ENCODE peak calls at places on chromosomes 11 and 22, in four cellular contexts. W is GM13977, Q is right atrium auricular region, M is heart left ventricle. A is an unnamed sample.

GRCh38 chr22:50304528-50305392 is 2.7 kb downstream of the PLXNB2 start:
- DNase-seq in W (no peak), Q (no peak), M (peak; percentile 55), A (no peak)

GRCh38 chr11:65547446-65548125 is 10.6 kb downstream of the LTBP3 start:
- DNase-seq in W (no peak), Q (no peak), M (no peak), A (no peak)

GRCh38 chr22:22410677-22411076 is 97.9 kb downstream of the ZNF280B start:
- DNase-seq in W (no peak), Q (no peak), M (no peak), A (no peak)

GRCh38 chr11:113261709-113262475 is 52.5 kb upstream of the TTC12 start:
- DNase-seq in W (no peak), Q (no peak), M (no peak), A (peak; percentile 39)

GRCh38 chr11:71066311-71066710 is 186.1 kb downstream of the SHANK2 start:
- DNase-seq in W (no peak), Q (no peak), M (no peak), A (no peak)

GRCh38 chr11:66619080-66619554 is 2.7 kb downstream of the RBM14 start:
- DNase-seq in W (no peak), Q (no peak), M (no peak), A (peak; percentile 85)

GRCh38 chr22:37172266-37173245 is 15.5 kb downstream of the C1QTNF6 start:
- DNase-seq in W (no peak), Q (no peak), M (no peak), A (no peak)

GRCh38 chr22:17477401-17477833 is 85.9 kb upstream of the SLC25A18 start:
- DNase-seq in W (no peak), Q (peak; percentile 67), M (peak; percentile 40), A (peak; percentile 40)

GRCh38 chr11:19827399-19828135 is 114.9 kb downstream of the NAV2 start:
- DNase-seq in W (no peak), Q (no peak), M (no peak), A (no peak)

GRCh38 chr22:33747576-33748180 is 172.6 kb downstream of the LARGE1 start:
- DNase-seq in W (no peak), Q (no peak), M (no peak), A (no peak)

GRCh38 chr11:125428486-125429173 is 67.4 kb downstream of the FEZ1 start:
- DNase-seq in W (no peak), Q (no peak), M (no peak), A (no peak)

GRCh38 chr22:37496651-37497599 is 10.7 kb upstream of the MFNG start:
- DNase-seq in W (no peak), Q (no peak), M (no peak), A (peak; percentile 90)

GRCh38 chr11:6351782-6352181 is 31.5 kb upstream of the CAVIN3 start:
- DNase-seq in W (no peak), Q (no peak), M (no peak), A (no peak)

GRCh38 chr11:3823303-3823702 is 14.9 kb downstream of the PGAP2 start:
- DNase-seq in W (no peak), Q (no peak), M (no peak), A (peak; percentile 84)

GRCh38 chr11:73308003-73308962 is at the start of gene ARHGEF17:
- DNase-seq in W (peak; percentile 84), Q (no peak), M (peak; percentile 87), A (peak; percentile 86)

GRCh38 chr22:37905534-37906363 is at the start of gene MICALL1:
- DNase-seq in W (peak; percentile 97), Q (peak; percentile 59), M (peak; percentile 79), A (peak; percentile 73)

GRCh38 chr11:59206635-59207034 is 6.1 kb downstream of the MPEG1 start:
- DNase-seq in W (no peak), Q (no peak), M (peak; percentile 32), A (peak; percentile 58)

GRCh38 chr22:48204296-48204695 is 1441.8 kb downstream of the TBC1D22A start:
- DNase-seq in W (no peak), Q (no peak), M (no peak), A (no peak)

GRCh38 chr11:58905141-58905715 is 34.1 kb upstream of the GLYATL1 start:
- DNase-seq in W (no peak), Q (peak; percentile 68), M (peak; percentile 20), A (peak; percentile 35)

GRCh38 chr11:12499071-12499470 is 121.7 kb downstream of the PARVA start:
- DNase-seq in W (no peak), Q (no peak), M (no peak), A (no peak)

GRCh38 chr11:16936643-16937042 is 77.6 kb downstream of the PLEKHA7 start:
- DNase-seq in W (no peak), Q (no peak), M (peak; percentile 44), A (no peak)
- TF ChIP-seq CTCF in W (no peak), Q (no peak), M (no peak), A (no peak)

GRCh38 chr11:34790620-34791019 is 125.6 kb downstream of the APIP start:
- DNase-seq in W (no peak), Q (no peak), M (no peak), A (peak; percentile 24)
- TF ChIP-seq CTCF in W (no peak), Q (no peak), M (no peak), A (peak; percentile 43)

DNA sequence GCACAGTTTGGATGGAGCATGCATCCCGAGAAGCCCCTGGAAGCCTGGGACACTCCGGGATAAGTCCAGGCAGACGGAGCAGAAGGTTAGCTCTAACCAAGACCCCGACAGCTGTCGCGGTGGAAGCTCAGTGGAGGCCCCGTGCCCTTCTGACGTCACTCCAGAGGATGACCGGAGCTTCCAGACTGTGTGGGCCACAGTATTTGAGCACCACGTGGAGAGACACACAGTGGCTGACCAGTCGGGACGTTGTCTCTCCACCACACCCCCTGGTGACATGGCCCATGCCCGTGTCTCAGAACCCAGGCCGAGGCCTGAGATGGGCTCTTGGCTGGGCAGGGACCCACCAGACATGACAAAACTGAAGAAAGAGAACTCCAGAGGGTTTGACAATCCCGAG is 86.3 kb downstream of the KIAA1671 start:
- DNase-seq in W (no peak), Q (no peak), M (no peak), A (no peak)
- TF ChIP-seq CTCF in W (no peak), Q (no peak), M (no peak), A (no peak)

GRCh38 chr11:17405232-17406005 is 17.0 kb upstream of the KCNJ11 start:
- DNase-seq in W (no peak), Q (peak; percentile 77), M (peak; percentile 72), A (peak; percentile 62)
- TF ChIP-seq CTCF in W (no peak), Q (peak; percentile 42), M (peak; percentile 23), A (peak; percentile 28)

DNA sequence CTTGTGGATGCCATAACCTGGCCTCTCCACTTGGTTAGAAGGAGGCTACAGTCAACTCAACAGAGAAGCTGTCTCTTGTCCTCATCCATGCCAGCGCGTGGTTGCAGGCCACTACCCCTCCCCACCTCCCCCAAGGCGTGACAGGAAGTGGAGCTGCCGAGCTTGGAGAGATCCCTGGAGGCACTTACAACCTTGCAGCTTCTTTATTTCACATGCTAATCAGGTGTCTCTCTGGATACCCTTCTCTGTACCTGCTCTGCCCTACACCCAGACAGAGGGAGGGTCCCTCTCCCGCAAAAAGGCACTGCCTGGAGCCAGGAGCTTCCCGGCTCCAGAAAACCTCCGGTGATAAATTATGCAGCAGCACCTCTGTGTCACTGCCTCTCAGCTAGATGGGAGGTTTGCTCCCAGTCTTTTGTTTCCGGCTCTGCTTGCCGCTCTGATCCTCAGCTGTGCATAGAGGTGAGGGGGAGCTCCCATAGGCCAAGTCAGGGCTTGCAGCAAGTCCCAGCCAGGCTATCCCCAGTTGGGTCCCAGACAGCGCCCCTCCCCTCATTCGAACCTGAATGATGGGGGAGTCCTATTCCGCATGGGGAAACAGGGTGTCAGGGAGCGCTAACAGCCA is 5.7 kb downstream of the LRP4 start:
- DNase-seq in W (no peak), Q (no peak), M (no peak), A (no peak)
- TF ChIP-seq CTCF in W (no peak), Q (no peak), M (no peak), A (no peak)

DNA sequence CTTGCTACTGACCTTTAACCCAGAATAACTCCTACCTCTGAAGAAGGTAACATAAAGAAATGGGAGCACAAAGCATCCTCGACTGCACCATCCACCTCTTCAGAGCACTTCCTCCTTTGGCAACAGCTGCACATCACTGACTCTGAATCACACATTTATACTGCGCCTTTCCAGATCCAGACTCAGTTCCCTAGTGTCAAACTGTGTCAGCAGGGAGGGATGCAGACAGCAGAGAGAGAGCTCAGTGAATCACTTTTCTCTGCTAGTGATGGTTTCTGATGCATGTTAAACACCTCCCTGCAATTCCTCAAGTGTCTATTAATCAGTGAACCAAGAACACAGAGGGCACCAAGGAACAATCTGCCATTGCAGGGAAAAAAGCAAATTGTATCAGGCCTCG is 118.9 kb downstream of the PLEKHA7 start:
- DNase-seq in W (no peak), Q (no peak), M (no peak), A (no peak)
- TF ChIP-seq CTCF in W (no peak), Q (no peak), M (no peak), A (no peak)

GRCh38 chr11:44623321-44623715 is 57.9 kb downstream of the CD82 start:
- DNase-seq in W (peak; percentile 16), Q (peak; percentile 58), M (no peak), A (no peak)
- TF ChIP-seq CTCF in W (no peak), Q (no peak), M (no peak), A (no peak)

GRCh38 chr11:94325681-94326080 is 21.3 kb downstream of the IZUMO1R start:
- DNase-seq in W (peak; percentile 70), Q (no peak), M (no peak), A (peak; percentile 70)
- TF ChIP-seq CTCF in W (peak; percentile 97), Q (no peak), M (no peak), A (peak; percentile 81)

DNA sequence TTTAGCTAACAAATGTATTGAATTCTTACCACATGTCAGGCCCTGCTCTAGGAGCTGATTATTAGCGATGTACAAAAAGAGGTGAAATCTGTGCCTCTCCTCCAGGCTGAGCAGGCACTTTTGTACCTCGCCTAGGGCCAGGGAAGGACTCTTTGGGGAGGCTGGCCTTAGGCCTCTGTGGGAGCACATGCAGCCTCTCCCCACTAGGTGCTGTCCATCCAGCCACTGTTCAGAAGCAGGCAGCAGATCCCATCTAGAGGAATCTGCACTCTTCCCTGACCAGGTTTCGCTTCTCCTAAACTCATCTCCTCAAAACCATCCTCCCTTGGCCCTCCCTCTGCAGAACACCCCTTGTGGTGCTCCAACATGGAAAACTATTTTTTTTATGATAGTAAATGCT is 51.9 kb upstream of the WT1 start:
- DNase-seq in W (no peak), Q (no peak), M (no peak), A (peak; percentile 22)
- TF ChIP-seq CTCF in W (no peak), Q (no peak), M (no peak), A (peak; percentile 59)

DNA sequence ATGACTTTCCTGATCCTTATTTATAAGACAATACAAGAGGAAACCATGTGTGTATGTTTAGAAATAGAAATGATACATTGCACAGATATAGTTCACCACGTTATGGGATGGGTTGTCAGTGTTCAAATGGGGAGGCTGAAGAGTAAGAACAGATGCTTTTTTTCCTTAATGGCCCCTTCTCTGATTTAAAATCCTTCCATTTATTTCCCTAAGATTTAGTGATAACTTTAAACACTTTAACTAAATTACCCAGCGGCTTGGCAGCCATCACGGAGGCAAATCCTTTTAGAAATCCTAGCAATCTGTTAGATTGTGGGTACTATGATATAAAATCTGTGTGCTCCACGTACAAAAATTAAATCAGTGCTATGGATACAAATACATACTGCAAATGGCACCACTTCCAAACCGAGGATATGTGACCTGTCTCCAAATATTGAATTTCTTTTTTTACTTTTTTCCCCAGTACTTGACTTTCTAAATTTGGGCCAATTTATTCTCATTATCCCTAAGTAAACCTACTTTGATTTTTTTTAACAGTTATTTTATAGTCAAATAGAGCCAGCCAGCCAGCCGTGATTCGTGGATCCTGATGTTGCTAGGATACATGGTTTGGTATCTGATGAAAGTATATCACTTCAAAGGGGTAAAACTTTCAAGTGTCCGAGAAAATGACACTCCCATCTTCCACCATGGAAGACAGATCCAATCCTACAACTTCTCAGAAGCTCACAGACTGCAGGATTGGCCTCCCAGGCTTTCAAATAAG is 46.1 kb downstream of the BDNF start:
- DNase-seq in W (no peak), Q (no peak), M (no peak), A (no peak)
- TF ChIP-seq CTCF in W (no peak), Q (no peak), M (no peak), A (no peak)